ENCODE peak calls at places on chromosomes 5 and 9, in five cellular contexts. U, N, I, L and P are unnamed samples.
A peak's percentile ranks its signal among the peaks of the same experiment; 100 is the strongest.

GRCh38 chr9:115531410-115532130 is 413.6 kb upstream of the TNC start:
- DNase-seq in N (peak; percentile 64), I (no peak), U (no peak), L (peak; percentile 87), P (no peak)

GRCh38 chr9:106864533-106865143 is 1.7 kb downstream of the ZNF462 start:
- DNase-seq in L (peak; percentile 70), N (peak; percentile 60), I (no peak), U (no peak), P (no peak)

GRCh38 chr5:172902497-172903472 is 56.4 kb upstream of the RPL26L1 start:
- DNase-seq in L (peak; percentile 95), N (peak; percentile 89), U (peak; percentile 84), I (peak; percentile 91), P (no peak)

GRCh38 chr5:135341021-135341666 is 57.9 kb downstream of the MACROH2A1 start:
- DNase-seq in I (no peak), N (no peak), L (no peak), U (no peak), P (no peak)

GRCh38 chr5:59768204-59769040 is 125.1 kb downstream of the PDE4D start:
- DNase-seq in U (peak; percentile 64), N (peak; percentile 83), L (peak; percentile 56), I (peak; percentile 76), P (no peak)

GRCh38 chr5:132420706-132421272 is 51.3 kb downstream of the SLC22A5 start:
- DNase-seq in L (no peak), U (no peak), I (no peak), N (no peak), P (peak; percentile 50)

GRCh38 chr5:10691826-10692785 is 68.9 kb downstream of the DAP start:
- DNase-seq in N (no peak), U (no peak), I (no peak), L (peak; percentile 59), P (no peak)

GRCh38 chr9:21454149-21454548 is 13.9 kb downstream of the IFNA1 start:
- DNase-seq in I (no peak), U (no peak), L (peak; percentile 15), N (peak; percentile 43), P (no peak)

GRCh38 chr5:8756498-8757084 is 789.3 kb downstream of the SEMA5A start:
- DNase-seq in N (peak; percentile 78), L (peak; percentile 64), I (no peak), U (no peak), P (peak; percentile 59)

GRCh38 chr5:180090769-180091546 is 19.4 kb upstream of the RNF130 start:
- DNase-seq in I (no peak), U (no peak), N (peak; percentile 33), L (peak; percentile 47), P (peak; percentile 57)

GRCh38 chr5:756171-756570 is 28.4 kb downstream of the ZDHHC11B start:
- DNase-seq in N (no peak), L (no peak), I (peak; percentile 60), U (peak; percentile 59), P (peak; percentile 15)

GRCh38 chr5:125180222-125180621 is 433.8 kb upstream of the ZNF608 start:
- DNase-seq in I (no peak), L (peak; percentile 32), N (peak; percentile 46), U (no peak), P (no peak)

GRCh38 chr9:69131682-69132081 is 42.4 kb upstream of the TJP2 start:
- DNase-seq in I (no peak), L (peak; percentile 83), U (no peak), N (peak; percentile 98), P (no peak)

GRCh38 chr9:136509549-136509948 is 26.7 kb upstream of the SEC16A start:
- DNase-seq in U (no peak), L (no peak), N (no peak), I (no peak), P (no peak)

GRCh38 chr9:136506425-136506824 is 23.6 kb upstream of the SEC16A start:
- DNase-seq in L (no peak), I (no peak), N (no peak), U (no peak), P (no peak)

GRCh38 chr9:136508729-136509500 is 26.1 kb upstream of the SEC16A start:
- DNase-seq in L (no peak), I (no peak), U (no peak), N (no peak), P (no peak)

GRCh38 chr9:136507221-136507991 is 24.6 kb upstream of the SEC16A start:
- DNase-seq in I (no peak), N (no peak), L (no peak), U (no peak), P (no peak)

GRCh38 chr9:136507992-136508375 is 25.1 kb upstream of the SEC16A start:
- DNase-seq in L (no peak), N (no peak), U (no peak), I (no peak), P (no peak)
- H3K36me3 ChIP-seq in L (peaks cover 76% of the 10 kb centered on the region), N (peaks cover 50% of the 10 kb centered on the region), U (peaks cover 79% of the 10 kb centered on the region), I (peaks cover 100% of the 10 kb centered on the region), P (no peaks in the 10 kb centered on the region)

GRCh38 chr5:1885476-1885755 is 2.7 kb upstream of the IRX4 start:
- DNase-seq in I (peak; percentile 28), L (no peak), U (no peak), N (no peak), P (no peak)
- H3K4me3 ChIP-seq in I (no peak overlapping the region), L (no peak overlapping the region), U (no peak overlapping the region), N (no peak overlapping the region), P (no peak overlapping the region)

DNA sequence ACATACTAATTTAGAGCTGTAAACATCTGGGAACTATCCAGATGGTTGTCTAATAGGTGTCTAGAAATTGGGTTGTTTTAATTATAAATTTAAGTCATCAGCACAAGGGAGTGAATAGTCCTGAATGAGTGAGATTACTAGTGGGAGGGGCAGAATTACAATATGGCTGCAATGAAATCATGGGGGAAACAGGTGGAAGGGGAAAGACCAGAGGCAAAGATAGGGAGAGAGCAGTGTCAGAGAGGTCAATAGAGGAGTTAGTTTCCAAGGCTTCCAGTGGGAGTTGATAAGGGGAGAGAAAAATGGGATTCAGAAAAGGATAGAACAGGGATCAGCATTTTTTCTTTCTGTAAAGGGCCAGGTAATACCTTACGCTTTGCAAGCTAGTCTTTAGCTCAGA is 8.9 kb downstream of the AK6 start:
- DNase-seq in U (no peak), I (no peak), N (no peak), L (no peak), P (no peak)
- H3K36me3 ChIP-seq in U (peaks cover 22% of the 10 kb centered on the region), I (peaks cover 30% of the 10 kb centered on the region), N (peaks cover 3% of the 10 kb centered on the region), L (peaks cover 20% of the 10 kb centered on the region), P (peaks cover 38% of the 10 kb centered on the region)

GRCh38 chr9:93265301-93265971 is 81.5 kb downstream of the WNK2 start:
- DNase-seq in U (peak; percentile 51), L (no peak), I (no peak), N (no peak), P (no peak)

GRCh38 chr9:93267681-93268505 is 84.0 kb downstream of the WNK2 start:
- DNase-seq in I (peak; percentile 45), L (no peak), U (no peak), N (no peak), P (no peak)

GRCh38 chr9:93265972-93266371 is 82.0 kb downstream of the WNK2 start:
- DNase-seq in I (no peak), L (no peak), U (peak; percentile 40), N (no peak), P (no peak)

GRCh38 chr9:93267091-93267541 is 83.2 kb downstream of the WNK2 start:
- DNase-seq in U (peak; percentile 52), I (no peak), N (no peak), L (no peak), P (no peak)

DNA sequence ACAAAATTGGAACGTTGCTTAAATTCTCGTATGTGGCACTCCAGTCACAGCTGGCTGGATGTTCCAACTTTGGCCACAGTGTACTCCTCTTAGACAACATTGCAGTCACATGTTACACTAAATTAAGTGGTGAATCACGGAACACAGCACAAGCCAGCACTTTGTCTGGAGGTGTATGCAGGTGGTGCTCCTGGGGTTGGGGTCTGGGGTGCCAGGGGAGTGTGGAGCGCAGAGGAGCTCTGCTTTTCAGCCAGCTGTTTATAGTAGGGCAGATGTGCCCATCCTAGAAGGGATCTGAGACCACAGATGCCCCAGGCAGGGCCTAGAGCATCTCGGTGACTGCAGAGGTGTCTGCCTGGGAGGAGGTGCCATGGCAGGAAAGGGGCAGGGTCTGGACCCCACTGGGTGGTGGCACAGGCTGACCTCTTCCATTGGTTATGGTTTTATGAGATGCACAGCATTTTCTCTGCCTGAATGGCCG is 82.6 kb downstream of the WNK2 start:
- DNase-seq in U (peak; percentile 50), I (no peak), L (no peak), N (no peak), P (no peak)
- H3K4me3 ChIP-seq in U (no peak overlapping the region), I (no peak overlapping the region), L (no peak overlapping the region), N (no peak overlapping the region), P (no peak overlapping the region)

DNA sequence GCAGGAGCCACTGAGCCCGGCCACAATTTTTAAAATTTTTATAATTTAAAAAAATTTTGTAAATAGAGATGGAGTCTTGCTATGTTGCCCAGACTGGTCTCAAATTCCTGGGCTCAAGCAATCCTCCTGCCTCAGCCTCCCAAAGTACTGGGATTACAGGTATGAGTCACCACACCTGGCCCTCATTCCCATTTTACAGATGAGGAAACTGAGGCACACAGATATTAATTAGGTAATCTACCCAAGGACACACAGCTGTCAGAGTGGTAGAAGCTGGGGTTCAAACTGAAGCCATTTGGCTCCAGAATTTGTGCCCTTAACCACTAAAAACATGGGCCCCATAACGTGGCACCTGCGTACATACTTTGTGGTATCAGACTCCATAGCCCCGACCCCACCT is 7.5 kb downstream of the TRUB2 start:
- DNase-seq in L (no peak), I (no peak), N (no peak), U (no peak), P (no peak)
- H3K36me3 ChIP-seq in L (peaks cover 61% of the 10 kb centered on the region), I (peaks cover 89% of the 10 kb centered on the region), N (peaks cover 17% of the 10 kb centered on the region), U (peaks cover 51% of the 10 kb centered on the region), P (peaks cover 13% of the 10 kb centered on the region)

GRCh38 chr5:73938280-73938937 is 312.4 kb downstream of the ARHGEF28 start:
- DNase-seq in L (peak; percentile 82), I (no peak), N (peak; percentile 91), U (no peak), P (no peak)
- H3K4me3 ChIP-seq in L (peak overlapping the region; percentile 23), I (no peak overlapping the region), N (no peak overlapping the region), U (no peak overlapping the region), P (no peak overlapping the region)

GRCh38 chr5:141628175-141628788 is 8.4 kb downstream of the HDAC3 start:
- DNase-seq in I (no peak), L (no peak), N (peak; percentile 51), U (no peak), P (no peak)
- H3K36me3 ChIP-seq in I (peaks cover 79% of the 10 kb centered on the region), L (peaks cover 71% of the 10 kb centered on the region), N (peaks cover 18% of the 10 kb centered on the region), U (peaks cover 68% of the 10 kb centered on the region), P (peaks cover 59% of the 10 kb centered on the region)